ENCODE peak calls at places on chromosomes 16 and 17, in four cellular contexts. I is cardiac muscle cell; Q is PC-9; E is CD8-positive, alpha-beta T cell. X is an unnamed sample.

GRCh38 chr16:4404247-4404966 is 12.0 kb downstream of the CORO7 start:
- DNase-seq in I (peak; percentile 72), Q (peak; percentile 50), E (no peak), X (peak; percentile 56)

GRCh38 chr17:51869387-51869786 is 289.1 kb downstream of the CA10 start:
- DNase-seq in I (peak; percentile 81), Q (no peak), E (no peak), X (peak; percentile 33)

GRCh38 chr17:4585203-4585939 is 1.0 kb downstream of the SMTNL2 start:
- DNase-seq in I (peak; percentile 54), Q (no peak), E (no peak), X (no peak)

GRCh38 chr16:8564934-8565345 is 25.4 kb downstream of the TMEM114 start:
- DNase-seq in I (no peak), Q (no peak), E (no peak), X (no peak)

GRCh38 chr17:51764387-51764971 is 394.0 kb downstream of the CA10 start:
- DNase-seq in I (peak; percentile 78), Q (peak; percentile 32), E (peak; percentile 35), X (peak; percentile 72)

GRCh38 chr17:7004398-7005253 is 7.8 kb upstream of the RNASEK start:
- DNase-seq in I (peak; percentile 75), Q (peak; percentile 49), E (no peak), X (peak; percentile 75)

GRCh38 chr17:41352597-41353366 is 2.2 kb upstream of the KRT33A start:
- DNase-seq in I (peak; percentile 28), Q (no peak), E (no peak), X (no peak)

GRCh38 chr17:67244621-67245072 is 349 bp downstream of the HELZ start:
- DNase-seq in I (no peak), Q (no peak), E (no peak), X (no peak)

GRCh38 chr16:27238016-27238587 is 30.5 kb downstream of the NSMCE1 start:
- DNase-seq in I (no peak), Q (no peak), E (peak; percentile 48), X (no peak)

GRCh38 chr16:50025544-50025931 is 513 bp downstream of the CNEP1R1 start:
- DNase-seq in I (peak; percentile 55), Q (no peak), E (peak; percentile 22), X (peak; percentile 23)

GRCh38 chr17:42436401-42436800 is 13.3 kb upstream of the CAVIN1 start:
- DNase-seq in I (no peak), Q (no peak), E (no peak), X (no peak)

GRCh38 chr16:27618611-27619380 is 68.9 kb downstream of the KATNIP start:
- DNase-seq in I (peak; percentile 64), Q (no peak), E (no peak), X (no peak)

GRCh38 chr17:80646328-80646727 is 101.7 kb downstream of the RPTOR start:
- DNase-seq in I (no peak), Q (no peak), E (no peak), X (no peak)

GRCh38 chr17:58317421-58318064 is 11.1 kb downstream of the TSPOAP1 start:
- DNase-seq in I (peak; percentile 70), Q (peak; percentile 58), E (peak; percentile 76), X (peak; percentile 85)

DNA sequence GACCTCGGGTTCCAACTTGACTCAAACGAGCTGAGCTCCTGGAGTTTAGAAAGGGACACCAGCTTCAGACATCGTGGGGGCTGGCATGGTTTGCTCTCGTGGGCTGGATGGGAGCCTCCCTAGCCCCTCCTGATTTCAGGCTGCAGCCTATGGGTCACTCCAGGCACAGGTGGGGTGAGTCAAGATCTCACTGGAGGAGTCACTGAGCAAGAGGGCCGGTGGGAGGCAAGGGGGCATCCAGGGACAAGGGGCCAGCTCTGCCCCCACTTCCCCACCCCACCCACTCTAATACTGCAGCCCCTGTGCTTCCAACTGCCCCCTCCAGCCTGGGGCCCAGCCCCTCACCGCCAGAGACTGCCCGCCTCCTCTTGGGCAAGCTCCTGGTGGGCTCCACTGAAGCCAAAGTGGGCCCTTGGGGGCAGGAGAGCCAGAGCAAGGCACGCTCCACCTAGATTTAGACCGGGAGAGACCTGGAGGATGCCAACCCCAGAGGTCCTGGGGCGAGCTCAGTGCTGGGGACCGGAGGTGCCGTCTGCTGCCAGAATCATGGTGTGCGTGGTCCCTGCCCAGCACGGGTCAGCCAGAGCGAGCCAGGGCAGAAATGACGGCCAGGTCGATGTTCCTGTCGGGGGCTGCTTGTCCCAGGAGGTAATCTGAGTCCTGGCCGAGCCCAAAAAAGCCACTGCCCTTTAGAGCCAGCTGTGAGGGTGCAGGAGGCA is 6.4 kb downstream of the SLC16A3 start:
- DNase-seq in I (no peak), Q (no peak), E (no peak), X (no peak)
- H3K4me3 ChIP-seq in I (no peak overlapping the region), Q (no peak overlapping the region), E (no peak overlapping the region), X (no peak overlapping the region)

GRCh38 chr16:80802129-80802528 is 2.3 kb downstream of the CDYL2 start:
- DNase-seq in I (no peak), Q (no peak), E (no peak), X (no peak)

GRCh38 chr16:80804061-80804450 is 342 bp downstream of the CDYL2 start:
- DNase-seq in I (peak; percentile 52), Q (no peak), E (peak; percentile 42), X (peak; percentile 82)

GRCh38 chr16:80804451-80805383 is at the start of gene CDYL2:
- DNase-seq in I (no peak), Q (no peak), E (peak; percentile 29), X (peak; percentile 70)

GRCh38 chr16:80802902-80803301 is 1.5 kb downstream of the CDYL2 start:
- DNase-seq in I (no peak), Q (no peak), E (no peak), X (no peak)

GRCh38 chr16:80803341-80804060 is 897 bp downstream of the CDYL2 start:
- DNase-seq in I (peak; percentile 27), Q (no peak), E (peak; percentile 43), X (peak; percentile 54)
- TF ChIP-seq CTCF in I (peak; percentile 60), Q (no peak), E (peak; percentile 43), X (peak; percentile 67)

DNA sequence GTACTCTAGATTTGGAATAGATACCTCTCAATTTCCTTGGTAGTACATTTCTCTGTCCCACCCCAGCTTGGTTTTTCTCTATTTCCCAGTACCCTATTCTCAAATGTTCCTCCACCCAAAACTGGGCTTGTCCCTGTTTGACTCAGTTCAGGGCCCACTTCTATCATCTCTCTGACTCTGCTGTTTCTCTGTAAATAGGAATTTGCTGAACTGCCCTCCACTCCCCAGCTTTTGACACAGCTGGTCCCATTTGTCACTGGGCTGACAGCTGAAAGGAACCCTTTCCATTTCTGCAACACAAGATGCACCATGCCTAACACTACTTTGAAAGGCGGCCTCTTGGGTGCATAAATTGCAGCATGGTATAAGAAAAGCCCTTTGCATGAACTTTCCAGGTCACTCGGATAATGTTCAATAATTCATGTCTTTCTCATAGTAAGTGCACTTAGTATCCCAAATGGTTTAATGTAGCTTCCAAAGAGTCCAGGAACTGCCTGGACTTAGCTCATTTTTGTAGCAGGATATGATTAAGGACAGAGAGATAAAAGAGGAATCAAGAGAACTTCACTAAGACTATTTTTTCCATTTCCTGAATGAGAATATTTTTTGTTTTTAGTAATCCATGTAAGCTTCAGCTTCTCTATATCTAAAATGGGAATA is 256.7 kb downstream of the CDH11 start:
- DNase-seq in I (no peak), Q (no peak), E (no peak), X (no peak)
- H3K4me3 ChIP-seq in I (no peak overlapping the region), Q (no peak overlapping the region), E (no peak overlapping the region), X (no peak overlapping the region)

GRCh38 chr17:75864448-75864871 is 9.3 kb upstream of the WBP2 start:
- DNase-seq in I (no peak), Q (no peak), E (peak; percentile 53), X (peak; percentile 94)
- TF ChIP-seq CTCF in I (no peak), Q (no peak), E (no peak), X (no peak)

DNA sequence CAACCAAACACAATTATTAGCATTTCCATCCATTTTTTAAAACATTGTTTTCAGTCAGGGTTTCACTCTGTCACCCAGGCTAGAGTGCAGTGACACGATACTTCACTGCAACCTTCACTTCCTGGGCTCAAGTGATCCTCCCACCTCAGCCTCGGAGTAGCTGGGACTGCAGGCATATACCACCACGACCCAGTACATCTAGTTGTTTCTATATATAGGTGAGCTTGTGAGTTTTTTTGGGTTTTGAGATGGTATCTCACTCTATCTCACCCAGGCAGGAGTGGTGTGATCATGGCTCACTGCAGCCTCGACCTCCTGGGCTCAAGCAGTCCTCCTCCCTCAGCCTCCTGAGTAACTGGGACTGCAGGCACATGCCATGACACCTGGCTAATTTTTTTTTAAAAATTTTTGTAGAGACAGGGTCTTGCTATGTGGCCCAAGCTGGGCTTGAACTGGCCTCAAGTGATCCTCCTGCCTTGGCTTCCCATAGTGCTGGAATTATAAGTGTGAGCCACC is 21.5 kb upstream of the ATP5MC1 start:
- DNase-seq in I (no peak), Q (no peak), E (no peak), X (no peak)
- H3K4me3 ChIP-seq in I (no peak overlapping the region), Q (no peak overlapping the region), E (no peak overlapping the region), X (no peak overlapping the region)

GRCh38 chr16:68590201-68590994 is 51.3 kb downstream of the ZFP90 start:
- DNase-seq in I (peak; percentile 83), Q (peak; percentile 79), E (peak; percentile 63), X (peak; percentile 72)

GRCh38 chr16:68596266-68596665 is 48.8 kb upstream of the CDH3 start:
- DNase-seq in I (no peak), Q (no peak), E (no peak), X (no peak)

DNA sequence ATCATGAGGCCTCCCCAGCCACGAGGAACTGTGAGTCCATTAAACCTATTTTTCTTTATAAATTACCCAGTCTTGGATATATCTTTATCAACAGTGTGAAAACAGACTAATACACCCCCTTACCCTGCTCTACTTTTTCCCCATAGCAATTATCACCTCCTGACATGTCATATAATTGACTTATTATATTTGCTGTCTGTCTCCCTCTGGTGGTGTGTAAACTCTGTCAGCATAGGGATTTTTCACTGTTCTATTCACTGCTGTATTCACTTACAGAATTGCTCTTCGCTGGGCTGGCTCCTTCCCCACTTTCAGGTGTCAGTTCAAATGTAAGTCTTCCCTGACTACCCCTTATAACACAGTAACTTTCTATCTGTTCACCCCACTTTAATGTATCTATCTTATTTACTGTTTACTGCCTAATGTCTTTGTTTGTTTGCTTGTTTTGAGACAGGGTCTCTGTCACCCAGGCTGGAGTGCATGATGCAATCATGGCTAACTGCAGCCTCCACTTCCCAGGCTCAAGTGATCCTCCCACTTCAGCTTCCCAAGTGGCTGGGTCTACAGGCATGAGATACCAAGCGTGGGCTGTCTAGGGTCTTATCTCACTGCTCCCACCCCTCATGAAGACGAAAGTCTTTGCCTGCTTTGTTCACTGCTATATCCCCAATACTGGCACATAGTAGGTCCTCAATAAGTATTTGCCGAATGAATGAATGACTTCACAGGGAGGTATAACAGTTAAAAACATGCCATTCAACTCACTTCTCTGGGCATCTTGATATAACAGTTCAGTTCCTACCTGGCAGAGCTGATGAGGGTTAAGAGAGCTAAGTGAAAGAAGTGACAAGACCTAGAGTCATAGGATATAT is 52.4 kb upstream of the CDH3 start:
- DNase-seq in I (no peak), Q (no peak), E (no peak), X (peak; percentile 14)
- TF ChIP-seq CTCF in I (peak; percentile 24), Q (peak; percentile 65), E (peak; percentile 42), X (no peak)

X was measured in GM12865.